ENCODE peak calls at places on chromosome 1, in seven cellular contexts. One of them, this sample, is unnamed.
A peak's percentile ranks its signal among the peaks of the same experiment; 100 is the strongest.

GRCh38 chr1:16324456-16324890 is 27.8 kb downstream of the FBXO42 start:
- DNase-seq in fibroblast of lung: peak; percentile 82
- DNase-seq in lower lobe of right lung: no peak
- DNase-seq in heart right ventricle: no peak
- DNase-seq in left ventricle myocardium inferior: no peak
- DNase-seq in SK-N-SH: no peak
- DNase-seq in hepatocyte: peak; percentile 43
- DNase-seq in this sample: peak; percentile 77

GRCh38 chr1:101239095-101240040 is 2.5 kb downstream of the S1PR1 start:
- DNase-seq in SK-N-SH: no peak
- DNase-seq in hepatocyte: no peak
- DNase-seq in fibroblast of lung: peak; percentile 46
- DNase-seq in lower lobe of right lung: no peak
- DNase-seq in left ventricle myocardium inferior: no peak
- DNase-seq in heart right ventricle: no peak
- DNase-seq in this sample: no peak

GRCh38 chr1:163201906-163202305 is 810 bp downstream of the RGS5 start:
- DNase-seq in heart right ventricle: no peak
- DNase-seq in left ventricle myocardium inferior: no peak
- DNase-seq in SK-N-SH: no peak
- DNase-seq in fibroblast of lung: no peak
- DNase-seq in lower lobe of right lung: no peak
- DNase-seq in hepatocyte: no peak
- DNase-seq in this sample: no peak

GRCh38 chr1:237120683-237121082 is 78.7 kb downstream of the RYR2 start:
- DNase-seq in lower lobe of right lung: no peak
- DNase-seq in left ventricle myocardium inferior: no peak
- DNase-seq in fibroblast of lung: no peak
- DNase-seq in heart right ventricle: no peak
- DNase-seq in SK-N-SH: no peak
- DNase-seq in hepatocyte: no peak
- DNase-seq in this sample: no peak

GRCh38 chr1:72623299-72623708 is 341.0 kb upstream of the NEGR1 start:
- DNase-seq in lower lobe of right lung: no peak
- DNase-seq in SK-N-SH: peak; percentile 30
- DNase-seq in heart right ventricle: no peak
- DNase-seq in fibroblast of lung: peak; percentile 64
- DNase-seq in left ventricle myocardium inferior: no peak
- DNase-seq in hepatocyte: peak; percentile 72
- DNase-seq in this sample: peak; percentile 48

GRCh38 chr1:7375781-7376660 is 395.1 kb upstream of the VAMP3 start:
- DNase-seq in hepatocyte: no peak
- DNase-seq in fibroblast of lung: no peak
- DNase-seq in heart right ventricle: no peak
- DNase-seq in lower lobe of right lung: no peak
- DNase-seq in left ventricle myocardium inferior: no peak
- DNase-seq in SK-N-SH: no peak
- DNase-seq in this sample: no peak

GRCh38 chr1:2854611-2855010 is 53.1 kb upstream of the TTC34 start:
- DNase-seq in fibroblast of lung: no peak
- DNase-seq in hepatocyte: no peak
- DNase-seq in left ventricle myocardium inferior: no peak
- DNase-seq in heart right ventricle: no peak
- DNase-seq in lower lobe of right lung: no peak
- DNase-seq in SK-N-SH: no peak
- DNase-seq in this sample: no peak

GRCh38 chr1:3322440-3323020 is 131.9 kb upstream of the ARHGEF16 start:
- DNase-seq in SK-N-SH: no peak
- DNase-seq in lower lobe of right lung: no peak
- DNase-seq in fibroblast of lung: no peak
- DNase-seq in hepatocyte: no peak
- DNase-seq in left ventricle myocardium inferior: no peak
- DNase-seq in heart right ventricle: no peak
- DNase-seq in this sample: no peak

GRCh38 chr1:59701376-59701775 is 113.4 kb upstream of the HOOK1 start:
- DNase-seq in hepatocyte: no peak
- DNase-seq in left ventricle myocardium inferior: no peak
- DNase-seq in fibroblast of lung: peak; percentile 46
- DNase-seq in heart right ventricle: no peak
- DNase-seq in SK-N-SH: no peak
- DNase-seq in lower lobe of right lung: no peak
- DNase-seq in this sample: no peak

GRCh38 chr1:94532077-94532476 is 9.5 kb downstream of the F3 start:
- DNase-seq in heart right ventricle: no peak
- DNase-seq in fibroblast of lung: no peak
- DNase-seq in left ventricle myocardium inferior: no peak
- DNase-seq in SK-N-SH: no peak
- DNase-seq in hepatocyte: no peak
- DNase-seq in lower lobe of right lung: no peak
- DNase-seq in this sample: peak; percentile 54

GRCh38 chr1:15948600-15949452 is 27.1 kb downstream of the ZBTB17 start:
- DNase-seq in SK-N-SH: no peak
- DNase-seq in fibroblast of lung: peak; percentile 92
- DNase-seq in hepatocyte: peak; percentile 66
- DNase-seq in lower lobe of right lung: peak; percentile 79
- DNase-seq in left ventricle myocardium inferior: peak; percentile 64
- DNase-seq in heart right ventricle: peak; percentile 55
- DNase-seq in this sample: peak; percentile 92

GRCh38 chr1:24898152-24898908 is 31.7 kb downstream of the RUNX3 start:
- DNase-seq in left ventricle myocardium inferior: no peak
- DNase-seq in fibroblast of lung: peak; percentile 16
- DNase-seq in hepatocyte: peak; percentile 75
- DNase-seq in lower lobe of right lung: peak; percentile 73
- DNase-seq in SK-N-SH: peak; percentile 87
- DNase-seq in heart right ventricle: peak; percentile 40
- DNase-seq in this sample: peak; percentile 29

GRCh38 chr1:67850151-67850551 is 16.9 kb upstream of the GNG12 start:
- DNase-seq in fibroblast of lung: peak; percentile 66
- DNase-seq in left ventricle myocardium inferior: no peak
- DNase-seq in lower lobe of right lung: no peak
- DNase-seq in heart right ventricle: no peak
- DNase-seq in SK-N-SH: peak; percentile 17
- DNase-seq in hepatocyte: peak; percentile 57
- DNase-seq in this sample: peak; percentile 52

GRCh38 chr1:21311016-21311415 is 20.8 kb upstream of the ECE1 start:
- DNase-seq in hepatocyte: no peak
- DNase-seq in lower lobe of right lung: no peak
- DNase-seq in SK-N-SH: no peak
- DNase-seq in heart right ventricle: no peak
- DNase-seq in left ventricle myocardium inferior: no peak
- DNase-seq in fibroblast of lung: no peak
- DNase-seq in this sample: no peak

GRCh38 chr1:180211156-180211859 is 18.8 kb upstream of the LHX4 start:
- DNase-seq in fibroblast of lung: no peak
- DNase-seq in SK-N-SH: no peak
- DNase-seq in lower lobe of right lung: peak; percentile 37
- DNase-seq in hepatocyte: no peak
- DNase-seq in left ventricle myocardium inferior: no peak
- DNase-seq in heart right ventricle: no peak
- DNase-seq in this sample: no peak

GRCh38 chr1:30515746-30516504 is 207.5 kb downstream of the MATN1 start:
- DNase-seq in hepatocyte: no peak
- DNase-seq in lower lobe of right lung: no peak
- DNase-seq in left ventricle myocardium inferior: no peak
- DNase-seq in SK-N-SH: no peak
- DNase-seq in heart right ventricle: no peak
- DNase-seq in fibroblast of lung: no peak
- DNase-seq in this sample: no peak

GRCh38 chr1:167219646-167220536 is 795 bp upstream of the POU2F1 start:
- DNase-seq in lower lobe of right lung: peak; percentile 92
- DNase-seq in hepatocyte: peak; percentile 91
- DNase-seq in fibroblast of lung: peak; percentile 54
- DNase-seq in heart right ventricle: peak; percentile 80
- DNase-seq in SK-N-SH: peak; percentile 73
- DNase-seq in left ventricle myocardium inferior: peak; percentile 83
- DNase-seq in this sample: peak; percentile 80

GRCh38 chr1:205262706-205263105 is 35.0 kb downstream of the TMCC2 start:
- DNase-seq in left ventricle myocardium inferior: no peak
- DNase-seq in SK-N-SH: no peak
- DNase-seq in heart right ventricle: no peak
- DNase-seq in lower lobe of right lung: no peak
- DNase-seq in hepatocyte: no peak
- DNase-seq in fibroblast of lung: no peak
- DNase-seq in this sample: no peak

GRCh38 chr1:156813750-156814570 is 2.7 kb downstream of the SH2D2A start:
- DNase-seq in fibroblast of lung: peak; percentile 37
- DNase-seq in SK-N-SH: no peak
- DNase-seq in left ventricle myocardium inferior: peak; percentile 67
- DNase-seq in heart right ventricle: peak; percentile 64
- DNase-seq in hepatocyte: peak; percentile 82
- DNase-seq in lower lobe of right lung: peak; percentile 81
- DNase-seq in this sample: peak; percentile 31

GRCh38 chr1:96992871-96993270 is 271.3 kb downstream of the PTBP2 start:
- DNase-seq in hepatocyte: no peak
- DNase-seq in left ventricle myocardium inferior: no peak
- DNase-seq in lower lobe of right lung: no peak
- DNase-seq in heart right ventricle: no peak
- DNase-seq in fibroblast of lung: peak; percentile 25
- DNase-seq in SK-N-SH: no peak
- DNase-seq in this sample: no peak

GRCh38 chr1:87061742-87062156 is 147.3 kb downstream of the HS2ST1 start:
- DNase-seq in heart right ventricle: no peak
- DNase-seq in lower lobe of right lung: no peak
- DNase-seq in left ventricle myocardium inferior: no peak
- DNase-seq in hepatocyte: no peak
- DNase-seq in fibroblast of lung: peak; percentile 47
- DNase-seq in SK-N-SH: no peak
- DNase-seq in this sample: peak; percentile 56

DNA sequence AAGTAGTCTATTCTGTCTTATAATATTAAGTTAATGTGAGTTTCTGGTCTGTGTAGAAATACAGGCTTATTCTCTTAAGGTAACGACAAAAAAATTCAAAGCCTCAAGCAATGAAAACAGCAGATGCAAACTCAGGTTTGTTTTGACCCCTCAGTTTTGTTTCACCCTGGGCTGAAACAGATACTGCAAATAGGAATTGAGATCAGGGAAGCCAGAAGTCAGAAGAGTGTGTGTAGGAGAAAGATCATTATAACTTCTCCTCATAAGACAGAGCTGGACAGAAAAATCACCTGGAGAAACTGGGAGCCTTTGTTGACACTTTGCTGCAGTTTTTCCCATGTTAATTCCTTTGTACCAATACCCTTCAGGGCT is 23.8 kb downstream of the LRRC8B start:
- DNase-seq in left ventricle myocardium inferior: no peak
- DNase-seq in heart right ventricle: no peak
- DNase-seq in lower lobe of right lung: no peak
- DNase-seq in hepatocyte: no peak
- DNase-seq in fibroblast of lung: no peak
- DNase-seq in SK-N-SH: no peak
- DNase-seq in this sample: no peak
- H3K36me3 ChIP-seq in left ventricle myocardium inferior: no peaks in the 10 kb centered on the region
- H3K36me3 ChIP-seq in heart right ventricle: no peaks in the 10 kb centered on the region
- H3K36me3 ChIP-seq in lower lobe of right lung: no peaks in the 10 kb centered on the region
- H3K36me3 ChIP-seq in hepatocyte: no peaks in the 10 kb centered on the region
- H3K36me3 ChIP-seq in fibroblast of lung: no peaks in the 10 kb centered on the region
- H3K36me3 ChIP-seq in SK-N-SH: no peaks in the 10 kb centered on the region
- H3K36me3 ChIP-seq in this sample: no peaks in the 10 kb centered on the region

GRCh38 chr1:218347316-218347712 is 2.2 kb downstream of the TGFB2 start:
- DNase-seq in SK-N-SH: no peak
- DNase-seq in hepatocyte: peak; percentile 34
- DNase-seq in left ventricle myocardium inferior: no peak
- DNase-seq in fibroblast of lung: no peak
- DNase-seq in lower lobe of right lung: no peak
- DNase-seq in heart right ventricle: no peak
- DNase-seq in this sample: no peak
- TF ChIP-seq CTCF in SK-N-SH: no peak
- TF ChIP-seq CTCF in hepatocyte: no peak
- TF ChIP-seq CTCF in left ventricle myocardium inferior: no peak
- TF ChIP-seq CTCF in fibroblast of lung: no peak
- TF ChIP-seq CTCF in lower lobe of right lung: no peak
- TF ChIP-seq CTCF in heart right ventricle: no peak
- TF ChIP-seq CTCF in this sample: no peak

DNA sequence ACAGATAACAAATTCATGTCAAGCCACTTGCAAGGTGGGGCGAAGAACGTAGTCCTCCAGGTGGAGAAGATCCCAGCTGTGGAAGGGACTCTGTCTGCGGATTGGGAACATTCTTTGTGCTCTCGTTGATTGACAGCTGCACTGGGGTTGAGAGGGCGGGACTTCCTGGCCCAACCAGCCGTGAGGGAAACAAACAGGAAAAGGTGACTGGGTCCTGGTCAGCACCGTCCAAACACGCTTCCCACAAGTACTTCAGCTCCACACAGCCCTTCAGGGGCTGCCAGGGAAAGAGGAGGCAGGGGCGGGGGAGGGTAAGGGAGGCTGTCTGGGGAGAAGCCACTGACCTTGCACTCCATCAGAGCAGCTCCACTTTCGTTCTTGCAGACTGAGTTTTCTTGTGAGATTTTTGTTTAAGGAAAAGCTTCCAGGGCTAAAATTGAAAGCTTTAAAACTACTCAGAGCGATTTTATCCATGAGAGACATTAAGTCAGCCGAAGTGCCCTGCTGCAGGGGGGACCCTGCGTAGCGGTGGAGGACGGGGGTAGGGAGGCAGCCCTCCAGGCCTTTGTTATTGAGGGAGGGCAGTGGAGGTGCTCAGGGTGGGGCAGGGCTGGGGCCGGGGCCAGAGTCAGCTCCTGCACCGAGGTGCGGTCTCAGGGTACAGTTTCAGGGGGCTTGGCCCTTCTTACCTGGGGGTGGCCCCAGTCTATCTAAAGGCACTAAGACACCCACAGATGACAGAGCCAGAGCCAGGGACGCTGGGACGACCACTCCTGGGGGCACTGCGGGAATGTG is 21.6 kb upstream of the STUM start:
- DNase-seq in heart right ventricle: peak; percentile 58
- DNase-seq in lower lobe of right lung: no peak
- DNase-seq in SK-N-SH: peak; percentile 23
- DNase-seq in fibroblast of lung: peak; percentile 21
- DNase-seq in hepatocyte: no peak
- DNase-seq in left ventricle myocardium inferior: peak; percentile 59
- DNase-seq in this sample: peak; percentile 49
- H3K4me3 ChIP-seq in heart right ventricle: peak overlapping the region; percentile 18
- H3K4me3 ChIP-seq in lower lobe of right lung: peak overlapping the region; percentile 29
- H3K4me3 ChIP-seq in SK-N-SH: no peak overlapping the region
- H3K4me3 ChIP-seq in fibroblast of lung: peak overlapping the region; percentile 4
- H3K4me3 ChIP-seq in hepatocyte: no peak overlapping the region
- H3K4me3 ChIP-seq in left ventricle myocardium inferior: peak overlapping the region; percentile 40
- H3K4me3 ChIP-seq in this sample: no peak overlapping the region

GRCh38 chr1:35112668-35113067 is 33.5 kb downstream of the ZMYM1 start:
- DNase-seq in left ventricle myocardium inferior: no peak
- DNase-seq in SK-N-SH: peak; percentile 31
- DNase-seq in heart right ventricle: no peak
- DNase-seq in hepatocyte: no peak
- DNase-seq in lower lobe of right lung: no peak
- DNase-seq in fibroblast of lung: peak; percentile 29
- DNase-seq in this sample: no peak

GRCh38 chr1:35115459-35116383 is 36.5 kb downstream of the ZMYM1 start:
- DNase-seq in left ventricle myocardium inferior: no peak
- DNase-seq in hepatocyte: no peak
- DNase-seq in fibroblast of lung: peak; percentile 22
- DNase-seq in SK-N-SH: no peak
- DNase-seq in heart right ventricle: no peak
- DNase-seq in lower lobe of right lung: no peak
- DNase-seq in this sample: no peak

DNA sequence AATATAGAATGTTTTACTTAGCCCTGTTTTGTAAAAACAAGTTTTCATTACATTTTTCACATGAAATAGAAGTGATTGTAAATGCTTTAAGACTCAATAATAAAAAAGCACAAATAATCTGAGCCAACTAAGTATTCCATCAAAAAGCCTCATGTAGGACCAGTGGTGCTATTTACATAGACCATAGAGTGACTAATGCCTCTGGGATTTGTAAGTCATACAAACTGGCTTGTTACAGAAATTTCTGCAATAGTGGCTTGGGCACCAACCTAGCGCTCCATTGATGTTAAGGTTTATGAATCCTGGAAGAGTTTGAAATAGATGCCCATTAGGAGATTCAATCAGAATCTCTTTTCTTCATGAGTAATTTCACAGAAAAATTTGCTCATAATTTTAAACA is 31.9 kb downstream of the ZMYM1 start:
- DNase-seq in fibroblast of lung: peak; percentile 90
- DNase-seq in lower lobe of right lung: no peak
- DNase-seq in left ventricle myocardium inferior: no peak
- DNase-seq in heart right ventricle: no peak
- DNase-seq in hepatocyte: no peak
- DNase-seq in SK-N-SH: no peak
- DNase-seq in this sample: peak; percentile 69
- H3K36me3 ChIP-seq in fibroblast of lung: no peaks in the 10 kb centered on the region
- H3K36me3 ChIP-seq in lower lobe of right lung: peaks cover 52% of the 10 kb centered on the region
- H3K36me3 ChIP-seq in left ventricle myocardium inferior: peaks cover 62% of the 10 kb centered on the region
- H3K36me3 ChIP-seq in heart right ventricle: no peaks in the 10 kb centered on the region
- H3K36me3 ChIP-seq in hepatocyte: no peaks in the 10 kb centered on the region
- H3K36me3 ChIP-seq in SK-N-SH: peaks cover 39% of the 10 kb centered on the region
- H3K36me3 ChIP-seq in this sample: peaks cover 2% of the 10 kb centered on the region

This sample was measured in bronchial epithelial cell.